ENCODE peak calls at places on chromosomes 11 and 22, in eight cellular contexts. E, U, J, S, W, D, V and G are unnamed samples.

GRCh38 chr11:2942872-2943710 is 13.9 kb upstream of the PHLDA2 start:
- DNase-seq in W (no peak), U (no peak), V (no peak), D (no peak), S (no peak), J (no peak), E (no peak), G (no peak)

GRCh38 chr22:19669570-19669969 is 44.7 kb upstream of the SEPTIN5 start:
- DNase-seq in U (no peak), E (no peak), J (no peak), S (no peak), D (no peak), V (no peak), W (no peak), G (no peak)

GRCh38 chr22:24051568-24051967 is 40.5 kb downstream of the CABIN1 start:
- DNase-seq in E (no peak), S (no peak), U (no peak), J (no peak), D (no peak), W (no peak), V (no peak), G (no peak)

GRCh38 chr11:18295316-18295715 is 26.6 kb downstream of the HPS5 start:
- DNase-seq in W (no peak), S (no peak), J (no peak), V (no peak), U (no peak), D (no peak), E (no peak), G (no peak)

GRCh38 chr11:19714387-19715363 is 2.0 kb downstream of the NAV2 start:
- DNase-seq in V (no peak), D (no peak), W (peak), J (no peak), E (no peak), S (peak), U (peak), G (peak)

GRCh38 chr11:22207162-22207561 is 14.3 kb downstream of the ANO5 start:
- DNase-seq in U (no peak), V (no peak), S (no peak), E (no peak), J (no peak), W (no peak), D (no peak), G (no peak)

GRCh38 chr11:105573091-105573490 is 36.8 kb upstream of the GRIA4 start:
- DNase-seq in U (no peak), J (no peak), E (no peak), V (no peak), W (peak), D (no peak), S (peak), G (no peak)

GRCh38 chr11:8829556-8829955 is 81.4 kb upstream of the AKIP1 start:
- DNase-seq in J (no peak), E (no peak), D (no peak), U (no peak), V (no peak), S (no peak), W (no peak), G (no peak)

GRCh38 chr22:38871360-38872171 is 450 bp downstream of the CBX6 start:
- DNase-seq in U (no peak), S (no peak), J (peak), D (peak), V (no peak), W (no peak), E (no peak), G (no peak)

GRCh38 chr22:35634015-35634414 is 14.2 kb upstream of the APOL6 start:
- DNase-seq in J (peak), D (no peak), E (no peak), U (no peak), W (no peak), V (no peak), S (no peak), G (no peak)

GRCh38 chr11:65290448-65291165 is 24.1 kb upstream of the CDC42EP2 start:
- DNase-seq in S (peak), U (no peak), J (peak), W (peak), D (no peak), E (no peak), V (no peak), G (peak)

GRCh38 chr11:63020671-63021255 is 5.1 kb upstream of the SLC22A8 start:
- DNase-seq in S (no peak), E (peak), W (no peak), U (peak), V (peak), D (no peak), J (peak), G (no peak)

GRCh38 chr11:19336331-19336730 is 95.6 kb upstream of the E2F8 start:
- DNase-seq in D (no peak), E (no peak), J (no peak), U (no peak), V (no peak), W (no peak), S (no peak), G (no peak)

GRCh38 chr22:36734171-36735058 is 30.9 kb upstream of the CACNG2 start:
- DNase-seq in J (no peak), U (no peak), W (peak), S (peak), E (no peak), D (no peak), V (no peak), G (no peak)

GRCh38 chr11:109641549-109641948 is 219.6 kb downstream of the C11orf87 start:
- DNase-seq in S (peak), W (peak), E (peak), J (peak), U (peak), D (no peak), V (peak), G (no peak)

GRCh38 chr11:45247433-45247832 is 38.7 kb downstream of the SYT13 start:
- DNase-seq in D (no peak), V (no peak), E (no peak), W (peak), U (no peak), S (no peak), J (no peak), G (no peak)

GRCh38 chr11:3984896-3985295 is 109.7 kb upstream of the RRM1 start:
- DNase-seq in D (peak), E (peak), J (peak), V (peak), S (peak), U (peak), W (peak), G (no peak)

GRCh38 chr22:44442856-44443595 is 55.0 kb downstream of the RTL6 start:
- DNase-seq in E (peak), U (no peak), V (no peak), J (no peak), W (no peak), D (no peak), S (no peak), G (no peak)

GRCh38 chr11:3667149-3668035 is 3.8 kb downstream of the CHRNA10 start:
- DNase-seq in S (no peak), V (no peak), E (no peak), U (no peak), D (no peak), J (no peak), W (no peak), G (no peak)

GRCh38 chr11:112343368-112344039 is 82.8 kb upstream of the PLET1 start:
- DNase-seq in W (peak), U (no peak), S (peak), D (no peak), E (no peak), V (no peak), J (no peak), G (no peak)

GRCh38 chr11:128300785-128301184 is 286.6 kb downstream of the ETS1 start:
- DNase-seq in E (no peak), J (no peak), S (no peak), U (no peak), V (no peak), D (no peak), W (no peak), G (no peak)

GRCh38 chr22:45977003-45977395 is at the start of gene WNT7B:
- DNase-seq in U (no peak), W (no peak), V (no peak), J (no peak), E (no peak), D (peak), S (no peak), G (no peak)

GRCh38 chr11:299951-300735 is 817 bp upstream of the IFITM5 start:
- DNase-seq in D (no peak), E (no peak), V (no peak), W (no peak), U (no peak), S (peak), J (peak), G (no peak)

GRCh38 chr11:62383822-62384221 is 35.0 kb upstream of the SCGB1A1 start:
- DNase-seq in V (no peak), W (no peak), J (no peak), E (no peak), S (no peak), D (no peak), U (no peak), G (no peak)

GRCh38 chr11:131748146-131749050 is 378.0 kb downstream of the NTM start:
- DNase-seq in W (peak), E (peak), J (peak), D (no peak), U (peak), S (peak), V (peak), G (peak)

GRCh38 chr11:832529-833113 is at the start of gene CD151:
- DNase-seq in D (peak), V (no peak), E (no peak), U (peak), S (peak), J (peak), W (peak), G (no peak)

GRCh38 chr11:46845740-46846509 is at the start of gene CKAP5:
- DNase-seq in S (peak), D (peak), J (peak), W (peak), U (peak), V (peak), E (peak), G (peak)

GRCh38 chr11:44658451-44658850 is 68.3 kb upstream of the TSPAN18 start:
- DNase-seq in D (peak), V (no peak), S (peak), W (peak), E (peak), U (peak), J (peak), G (no peak)

GRCh38 chr11:57798905-57799559 is 37.4 kb downstream of the CTNND1 start:
- DNase-seq in W (peak), U (no peak), D (no peak), E (no peak), V (no peak), S (peak), J (peak), G (peak)

GRCh38 chr22:24938741-24939341 is 7.7 kb downstream of the LHFPL7 start:
- DNase-seq in V (no peak), J (peak), D (no peak), W (peak), U (peak), S (peak), E (peak), G (no peak)

GRCh38 chr22:45101828-45102227 is 61.9 kb upstream of the NUP50 start:
- DNase-seq in S (peak), E (peak), D (no peak), J (peak), U (peak), V (no peak), W (peak), G (peak)

GRCh38 chr22:31206896-31207687 is 5.0 kb upstream of the LIMK2 start:
- DNase-seq in W (peak), V (no peak), E (no peak), J (no peak), D (no peak), U (no peak), S (no peak), G (no peak)

GRCh38 chr22:42939941-42940653 is 74.9 kb downstream of the PACSIN2 start:
- DNase-seq in S (peak), U (no peak), D (no peak), E (no peak), J (no peak), W (peak), V (no peak), G (peak)

GRCh38 chr22:46604306-46604690 is 15.9 kb upstream of the GRAMD4 start:
- DNase-seq in J (peak), U (no peak), E (no peak), V (no peak), D (no peak), W (no peak), S (peak), G (no peak)

GRCh38 chr22:37483594-37484114 is 2.5 kb downstream of the MFNG start:
- DNase-seq in J (peak), W (no peak), V (no peak), U (no peak), E (no peak), D (no peak), S (no peak), G (no peak)

GRCh38 chr11:44979536-44980399 is 29.1 kb upstream of the TP53I11 start:
- DNase-seq in D (no peak), E (peak), S (no peak), U (no peak), J (no peak), W (peak), V (no peak), G (no peak)